ENCODE peak calls at places on chromosome 11, in eight cellular contexts. N is CD4-positive, alpha-beta T cell; G is foreskin melanocyte; Q is AG04450; I is Calu3; X is amniotic epithelial cell; K is left lung; D is lower leg skin. M is an unnamed sample.

GRCh38 chr11:103944251-103944944 is 92.0 kb upstream of the DDI1 start:
- DNase-seq in N (no peak), G (no peak), Q (no peak), I (no peak), X (no peak), K (no peak), D (no peak), M (no peak)

GRCh38 chr11:65774525-65775306 is 6.1 kb downstream of the AP5B1 start:
- DNase-seq in N (no peak), G (no peak), Q (no peak), I (no peak), X (no peak), K (peak), D (peak), M (no peak)

GRCh38 chr11:102026975-102027374 is 20.3 kb upstream of the CFAP300 start:
- DNase-seq in N (no peak), G (no peak), Q (no peak), I (no peak), X (peak), K (no peak), D (no peak), M (no peak)

GRCh38 chr11:72771507-72771906 is 19.3 kb upstream of the ARAP1 start:
- DNase-seq in N (no peak), G (no peak), Q (peak), I (no peak), X (peak), K (no peak), D (no peak), M (no peak)

GRCh38 chr11:12103411-12104225 is 6.8 kb upstream of the MICAL2 start:
- DNase-seq in N (no peak), G (no peak), Q (no peak), I (no peak), X (no peak), K (no peak), D (no peak), M (no peak)

GRCh38 chr11:22079133-22079847 is 113.6 kb upstream of the ANO5 start:
- DNase-seq in N (no peak), G (no peak), Q (no peak), I (no peak), X (no peak), K (no peak), D (no peak), M (no peak)

GRCh38 chr11:123483058-123483457 is 53.0 kb downstream of the GRAMD1B start:
- DNase-seq in N (no peak), G (no peak), Q (no peak), I (no peak), X (peak), K (no peak), D (no peak), M (no peak)

GRCh38 chr11:18540207-18541009 is 13.7 kb upstream of the TSG101 start:
- DNase-seq in N (no peak), G (no peak), Q (no peak), I (no peak), X (peak), K (no peak), D (no peak), M (no peak)

GRCh38 chr11:100719362-100719761 is 32.3 kb downstream of the ARHGAP42 start:
- DNase-seq in N (no peak), G (no peak), Q (no peak), I (no peak), X (peak), K (no peak), D (no peak), M (no peak)

GRCh38 chr11:108697872-108698473 is 33.1 kb downstream of the DDX10 start:
- DNase-seq in N (peak), G (peak), Q (peak), I (peak), X (peak), K (no peak), D (peak), M (no peak)

GRCh38 chr11:119258180-119258579 is 52.0 kb downstream of the CBL start:
- DNase-seq in N (peak), G (no peak), Q (no peak), I (no peak), X (no peak), K (no peak), D (no peak), M (no peak)

GRCh38 chr11:71137376-71137775 is 115.0 kb downstream of the SHANK2 start:
- DNase-seq in N (no peak), G (no peak), Q (no peak), I (no peak), X (no peak), K (no peak), D (no peak), M (no peak)

GRCh38 chr11:68146704-68147474 is 25.7 kb upstream of the CHKA start:
- DNase-seq in N (no peak), G (no peak), Q (no peak), I (peak), X (no peak), K (peak), D (no peak), M (no peak)

GRCh38 chr11:20066783-20067156 is 93.5 kb downstream of the DBX1 start:
- DNase-seq in N (no peak), G (no peak), Q (no peak), I (no peak), X (no peak), K (no peak), D (no peak), M (no peak)

GRCh38 chr11:117199061-117199915 is at the start of gene TAGLN:
- DNase-seq in N (no peak), G (no peak), Q (peak), I (peak), X (peak), K (peak), D (no peak), M (peak)